ENCODE peak calls at places on chromosomes 7 and 10, in four cellular contexts. One of them, this sample, is unnamed.

GRCh38 chr10:77011823-77012566 is 625.6 kb downstream of the KCNMA1 start:
- DNase-seq in left ventricle myocardium inferior: no peak
- DNase-seq in B cell: no peak
- DNase-seq in colonic mucosa: no peak
- DNase-seq in this sample: no peak

GRCh38 chr10:43214956-43215561 is 51.8 kb downstream of the RASGEF1A start:
- DNase-seq in left ventricle myocardium inferior: no peak
- DNase-seq in B cell: no peak
- DNase-seq in colonic mucosa: no peak
- DNase-seq in this sample: no peak

GRCh38 chr7:157482517-157483120 is 145.8 kb downstream of the DNAJB6 start:
- DNase-seq in left ventricle myocardium inferior: no peak
- DNase-seq in B cell: no peak
- DNase-seq in colonic mucosa: no peak
- DNase-seq in this sample: peak

GRCh38 chr10:100962346-100963080 is 6.8 kb upstream of the SEMA4G start:
- DNase-seq in left ventricle myocardium inferior: no peak
- DNase-seq in B cell: no peak
- DNase-seq in colonic mucosa: no peak
- DNase-seq in this sample: no peak

GRCh38 chr10:101851411-101852116 is 8.0 kb upstream of the KCNIP2 start:
- DNase-seq in left ventricle myocardium inferior: no peak
- DNase-seq in B cell: no peak
- DNase-seq in colonic mucosa: no peak
- DNase-seq in this sample: no peak

GRCh38 chr7:964401-965231 is 10.1 kb upstream of the ADAP1 start:
- DNase-seq in left ventricle myocardium inferior: peak
- DNase-seq in B cell: no peak
- DNase-seq in colonic mucosa: no peak
- DNase-seq in this sample: peak

GRCh38 chr10:3509355-3509754 is 275.7 kb downstream of the KLF6 start:
- DNase-seq in left ventricle myocardium inferior: no peak
- DNase-seq in B cell: no peak
- DNase-seq in colonic mucosa: no peak
- DNase-seq in this sample: no peak

GRCh38 chr7:150784954-150785353 is 15.2 kb downstream of the TMEM176B start:
- DNase-seq in left ventricle myocardium inferior: no peak
- DNase-seq in B cell: no peak
- DNase-seq in colonic mucosa: peak
- DNase-seq in this sample: no peak

GRCh38 chr10:120506674-120507073 is 49.6 kb downstream of the PLPP4 start:
- DNase-seq in left ventricle myocardium inferior: no peak
- DNase-seq in B cell: no peak
- DNase-seq in colonic mucosa: no peak
- DNase-seq in this sample: no peak

GRCh38 chr10:33237736-33238624 is 96.5 kb downstream of the NRP1 start:
- DNase-seq in left ventricle myocardium inferior: no peak
- DNase-seq in B cell: no peak
- DNase-seq in colonic mucosa: no peak
- DNase-seq in this sample: no peak

GRCh38 chr7:92809397-92810241 is 26.8 kb downstream of the CDK6 start:
- DNase-seq in left ventricle myocardium inferior: peak
- DNase-seq in B cell: peak
- DNase-seq in colonic mucosa: peak
- DNase-seq in this sample: peak

GRCh38 chr10:13891542-13892431 is 305.0 kb downstream of the PRPF18 start:
- DNase-seq in left ventricle myocardium inferior: peak
- DNase-seq in B cell: peak
- DNase-seq in colonic mucosa: no peak
- DNase-seq in this sample: no peak

GRCh38 chr10:52326382-52326781 is 12.3 kb downstream of the DKK1 start:
- DNase-seq in left ventricle myocardium inferior: no peak
- DNase-seq in B cell: no peak
- DNase-seq in colonic mucosa: no peak
- DNase-seq in this sample: no peak

GRCh38 chr7:39353615-39354376 is 212.4 kb upstream of the YAE1 start:
- DNase-seq in left ventricle myocardium inferior: peak
- DNase-seq in B cell: no peak
- DNase-seq in colonic mucosa: no peak
- DNase-seq in this sample: no peak

GRCh38 chr10:61313460-61313859 is 139.7 kb downstream of the TMEM26 start:
- DNase-seq in left ventricle myocardium inferior: no peak
- DNase-seq in B cell: no peak
- DNase-seq in colonic mucosa: no peak
- DNase-seq in this sample: no peak

GRCh38 chr10:129808092-129808983 is 155.7 kb downstream of the EBF3 start:
- DNase-seq in left ventricle myocardium inferior: no peak
- DNase-seq in B cell: no peak
- DNase-seq in colonic mucosa: no peak
- DNase-seq in this sample: no peak

GRCh38 chr7:115083935-115084334 is 162.0 kb downstream of the MDFIC start:
- DNase-seq in left ventricle myocardium inferior: no peak
- DNase-seq in B cell: no peak
- DNase-seq in colonic mucosa: no peak
- DNase-seq in this sample: no peak

GRCh38 chr7:150949564-150949963 is 28.6 kb downstream of the KCNH2 start:
- DNase-seq in left ventricle myocardium inferior: peak
- DNase-seq in B cell: no peak
- DNase-seq in colonic mucosa: no peak
- DNase-seq in this sample: no peak

GRCh38 chr7:85184599-85185354 is 2.1 kb downstream of the SEMA3D start:
- DNase-seq in left ventricle myocardium inferior: no peak
- DNase-seq in B cell: no peak
- DNase-seq in colonic mucosa: peak
- DNase-seq in this sample: no peak

GRCh38 chr10:71769279-71769823 is 4.0 kb downstream of the VSIR start:
- DNase-seq in left ventricle myocardium inferior: no peak
- DNase-seq in B cell: peak
- DNase-seq in colonic mucosa: no peak
- DNase-seq in this sample: peak

GRCh38 chr7:64869121-64869725 is 33.9 kb upstream of the ZNF273 start:
- DNase-seq in left ventricle myocardium inferior: no peak
- DNase-seq in B cell: no peak
- DNase-seq in colonic mucosa: peak
- DNase-seq in this sample: no peak

GRCh38 chr10:7421519-7421918 is 10.7 kb upstream of the SFMBT2 start:
- DNase-seq in left ventricle myocardium inferior: no peak
- DNase-seq in B cell: no peak
- DNase-seq in colonic mucosa: no peak
- DNase-seq in this sample: no peak

GRCh38 chr10:91700788-91701444 is 68.0 kb upstream of the PPP1R3C start:
- DNase-seq in left ventricle myocardium inferior: no peak
- DNase-seq in B cell: no peak
- DNase-seq in colonic mucosa: no peak
- DNase-seq in this sample: no peak

GRCh38 chr7:10079572-10079971 is 894.1 kb upstream of the PHF14 start:
- DNase-seq in left ventricle myocardium inferior: no peak
- DNase-seq in B cell: no peak
- DNase-seq in colonic mucosa: no peak
- DNase-seq in this sample: no peak

GRCh38 chr10:13743101-13743693 is 156.4 kb downstream of the PRPF18 start:
- DNase-seq in left ventricle myocardium inferior: no peak
- DNase-seq in B cell: no peak
- DNase-seq in colonic mucosa: no peak
- DNase-seq in this sample: no peak

GRCh38 chr7:156155988-156156733 is 343.9 kb upstream of the SHH start:
- DNase-seq in left ventricle myocardium inferior: no peak
- DNase-seq in B cell: no peak
- DNase-seq in colonic mucosa: no peak
- DNase-seq in this sample: no peak

GRCh38 chr7:88217675-88218427 is 2.0 kb downstream of the SRI start:
- DNase-seq in left ventricle myocardium inferior: no peak
- DNase-seq in B cell: peak
- DNase-seq in colonic mucosa: no peak
- DNase-seq in this sample: no peak

GRCh38 chr7:29996321-29996720 is 6.7 kb upstream of the SCRN1 start:
- DNase-seq in left ventricle myocardium inferior: no peak
- DNase-seq in B cell: no peak
- DNase-seq in colonic mucosa: no peak
- DNase-seq in this sample: no peak

GRCh38 chr10:112650588-112651030 is 203.6 kb downstream of the VTI1A start:
- DNase-seq in left ventricle myocardium inferior: no peak
- DNase-seq in B cell: no peak
- DNase-seq in colonic mucosa: no peak
- DNase-seq in this sample: no peak

GRCh38 chr7:44152971-44153947 is 12.1 kb upstream of the MYL7 start:
- DNase-seq in left ventricle myocardium inferior: no peak
- DNase-seq in B cell: no peak
- DNase-seq in colonic mucosa: no peak
- DNase-seq in this sample: no peak

DNA sequence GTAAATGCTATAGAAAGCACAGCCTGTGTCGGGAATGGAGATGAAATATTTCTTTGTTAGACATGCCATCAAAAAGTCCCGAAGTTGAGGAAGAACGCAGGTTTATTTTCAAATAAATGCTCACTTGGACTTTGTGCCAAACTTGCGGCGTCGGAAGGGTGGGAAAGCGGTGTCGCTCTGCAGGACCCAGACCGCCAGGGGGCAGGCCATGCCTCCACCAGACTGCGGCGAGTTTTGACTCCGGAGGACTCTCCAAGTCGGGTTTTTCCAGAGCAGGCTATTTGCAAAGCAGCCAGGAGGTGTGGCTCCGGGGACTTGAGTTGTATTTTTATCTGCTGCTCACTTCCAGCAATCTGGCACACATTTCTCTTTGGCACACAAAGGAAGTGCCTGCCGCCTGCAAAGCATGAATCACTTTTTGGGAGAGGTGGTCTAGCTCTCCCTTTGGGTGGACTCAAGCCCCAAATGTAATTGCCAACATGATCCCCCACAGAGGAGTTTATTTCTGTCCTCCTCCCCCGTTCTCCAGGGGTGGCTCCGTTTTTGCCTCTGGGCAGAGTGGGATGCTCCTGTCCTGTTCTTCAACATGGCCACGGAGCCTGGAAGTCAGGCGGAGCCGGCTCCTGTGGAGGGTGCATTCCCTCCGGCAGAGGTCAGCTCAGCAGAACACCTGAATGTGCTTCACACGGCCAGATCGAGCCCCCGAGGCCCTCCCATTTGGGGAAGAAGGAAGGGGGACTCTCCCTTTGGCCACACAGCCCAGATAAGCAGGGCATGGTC is 82.3 kb upstream of the GPR26 start:
- DNase-seq in left ventricle myocardium inferior: peak
- DNase-seq in B cell: peak
- DNase-seq in colonic mucosa: peak
- DNase-seq in this sample: no peak
- TF ChIP-seq CTCF in left ventricle myocardium inferior: peak
- TF ChIP-seq CTCF in B cell: peak
- TF ChIP-seq CTCF in colonic mucosa: peak
- TF ChIP-seq CTCF in this sample: peak

GRCh38 chr7:77202544-77202976 is 2.9 kb upstream of the FGL2 start:
- DNase-seq in left ventricle myocardium inferior: no peak
- DNase-seq in B cell: peak
- DNase-seq in colonic mucosa: no peak
- DNase-seq in this sample: no peak
- TF ChIP-seq CTCF in left ventricle myocardium inferior: no peak
- TF ChIP-seq CTCF in B cell: no peak
- TF ChIP-seq CTCF in colonic mucosa: no peak
- TF ChIP-seq CTCF in this sample: no peak

GRCh38 chr10:116270691-116271592 is 2.1 kb downstream of the GFRA1 start:
- DNase-seq in left ventricle myocardium inferior: peak
- DNase-seq in B cell: no peak
- DNase-seq in colonic mucosa: peak
- DNase-seq in this sample: no peak

GRCh38 chr10:116265686-116266085 is 7.3 kb downstream of the GFRA1 start:
- DNase-seq in left ventricle myocardium inferior: no peak
- DNase-seq in B cell: no peak
- DNase-seq in colonic mucosa: no peak
- DNase-seq in this sample: no peak

GRCh38 chr10:116269612-116270011 is 3.4 kb downstream of the GFRA1 start:
- DNase-seq in left ventricle myocardium inferior: no peak
- DNase-seq in B cell: no peak
- DNase-seq in colonic mucosa: no peak
- DNase-seq in this sample: no peak

GRCh38 chr10:116271593-116272496 is 1.2 kb downstream of the GFRA1 start:
- DNase-seq in left ventricle myocardium inferior: peak
- DNase-seq in B cell: no peak
- DNase-seq in colonic mucosa: no peak
- DNase-seq in this sample: no peak

DNA sequence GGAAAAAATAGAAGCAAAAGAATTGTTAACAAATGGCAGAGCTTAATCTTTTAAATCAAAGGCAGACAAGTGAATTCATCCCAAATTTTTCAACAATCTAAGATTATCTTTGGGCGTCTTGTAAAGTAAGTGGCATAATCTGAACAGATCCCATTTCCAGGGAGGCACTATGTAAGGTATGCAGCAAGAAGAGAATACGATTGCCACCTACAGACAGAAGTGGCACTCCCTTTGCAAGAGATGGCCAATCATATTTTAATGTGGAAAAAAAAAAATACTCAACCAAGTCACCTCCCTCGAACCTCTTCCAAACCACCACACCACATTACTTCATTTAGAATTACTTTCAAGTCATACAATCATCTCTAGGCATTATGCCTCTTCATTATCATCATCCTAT is 4.0 kb downstream of the GFRA1 start:
- DNase-seq in left ventricle myocardium inferior: no peak
- DNase-seq in B cell: no peak
- DNase-seq in colonic mucosa: no peak
- DNase-seq in this sample: no peak
- TF ChIP-seq CTCF in left ventricle myocardium inferior: peak
- TF ChIP-seq CTCF in B cell: no peak
- TF ChIP-seq CTCF in colonic mucosa: no peak
- TF ChIP-seq CTCF in this sample: no peak

GRCh38 chr7:143321734-143322133 is 5.8 kb downstream of the CLCN1 start:
- DNase-seq in left ventricle myocardium inferior: no peak
- DNase-seq in B cell: no peak
- DNase-seq in colonic mucosa: peak
- DNase-seq in this sample: no peak
- TF ChIP-seq CTCF in left ventricle myocardium inferior: peak
- TF ChIP-seq CTCF in B cell: no peak
- TF ChIP-seq CTCF in colonic mucosa: peak
- TF ChIP-seq CTCF in this sample: peak

DNA sequence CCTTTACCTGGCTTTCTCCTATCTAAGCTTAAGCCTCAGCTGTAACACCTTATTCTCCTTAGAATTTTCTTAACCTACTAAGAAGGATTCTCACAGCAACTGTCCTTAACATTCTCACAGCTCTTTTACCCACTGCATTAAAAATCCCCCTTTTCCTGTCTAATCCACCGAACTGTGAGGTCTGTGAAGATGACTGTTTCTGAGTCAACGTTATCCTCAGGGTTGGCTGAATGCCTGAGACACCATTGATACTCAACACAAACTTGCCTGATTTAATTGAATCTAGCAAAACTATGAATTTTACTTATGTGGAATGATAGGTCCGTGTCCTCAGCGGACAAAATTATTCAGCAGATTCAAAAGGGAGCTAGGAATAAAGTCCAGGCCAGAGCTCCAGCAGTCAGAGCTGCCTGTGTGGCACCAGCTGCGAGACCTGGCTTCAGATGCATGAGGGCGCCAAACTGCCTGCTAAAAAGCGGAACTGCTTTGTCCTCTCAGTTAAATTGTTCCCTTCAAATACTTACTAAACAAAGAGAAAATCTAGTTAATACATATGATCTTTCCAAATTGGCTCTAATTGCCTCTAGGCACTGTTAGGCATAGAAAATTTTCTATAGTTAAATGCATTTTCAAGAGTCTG is 33.4 kb upstream of the VWDE start:
- DNase-seq in left ventricle myocardium inferior: no peak
- DNase-seq in B cell: no peak
- DNase-seq in colonic mucosa: no peak
- DNase-seq in this sample: no peak
- TF ChIP-seq CTCF in left ventricle myocardium inferior: no peak
- TF ChIP-seq CTCF in B cell: no peak
- TF ChIP-seq CTCF in colonic mucosa: no peak
- TF ChIP-seq CTCF in this sample: no peak